ENCODE peak calls at places on chromosomes 7 and 10, in four cellular contexts. T, K, Q and G are unnamed samples.

GRCh38 chr7:79868010-79868409 is 266.6 kb upstream of the GNAI1 start:
- DNase-seq in T (no peak), K (no peak), Q (no peak), G (no peak)

GRCh38 chr7:129657363-129657762 is 45.8 kb downstream of the NRF1 start:
- DNase-seq in T (no peak), K (no peak), Q (peak), G (no peak)

GRCh38 chr10:124693801-124694416 is 50.3 kb downstream of the FAM53B start:
- DNase-seq in T (no peak), K (no peak), Q (no peak), G (no peak)

GRCh38 chr7:112204072-112204775 is 2.0 kb downstream of the DOCK4 start:
- DNase-seq in T (no peak), K (no peak), Q (peak), G (no peak)

GRCh38 chr7:39527951-39528350 is 38.3 kb upstream of the YAE1 start:
- DNase-seq in T (no peak), K (no peak), Q (no peak), G (no peak)

GRCh38 chr7:76364198-76364584 is 5.4 kb upstream of the YWHAG start:
- DNase-seq in T (peak), K (no peak), Q (peak), G (no peak)

GRCh38 chr10:77794256-77795142 is 132.1 kb downstream of the DLG5 start:
- DNase-seq in T (no peak), K (no peak), Q (no peak), G (no peak)

GRCh38 chr7:96449094-96449493 is 127.2 kb upstream of the SLC25A13 start:
- DNase-seq in T (no peak), K (no peak), Q (no peak), G (no peak)

GRCh38 chr10:75293456-75293840 is 57.7 kb upstream of the COMTD1 start:
- DNase-seq in T (no peak), K (no peak), Q (no peak), G (no peak)

GRCh38 chr10:92047215-92047614 is 123.6 kb downstream of the BTAF1 start:
- DNase-seq in T (no peak), K (no peak), Q (no peak), G (no peak)

GRCh38 chr7:158824028-158824427 is 5.3 kb downstream of the ESYT2 start:
- DNase-seq in T (no peak), K (peak), Q (no peak), G (no peak)

GRCh38 chr7:84490661-84491060 is 296.1 kb upstream of the SEMA3A start:
- DNase-seq in T (peak), K (no peak), Q (no peak), G (no peak)
- TF ChIP-seq CTCF in T (peak), K (no peak), Q (no peak), G (peak)

GRCh38 chr7:3301472-3301778 is 373 bp downstream of the SDK1 start:
- DNase-seq in T (no peak), K (peak), Q (no peak), G (no peak)

GRCh38 chr7:3300221-3300650 is 816 bp upstream of the SDK1 start:
- DNase-seq in T (no peak), K (no peak), Q (no peak), G (no peak)

GRCh38 chr7:3302681-3303320 is 1.7 kb downstream of the SDK1 start:
- DNase-seq in T (no peak), K (no peak), Q (no peak), G (no peak)

GRCh38 chr7:3300651-3301471 is at the start of gene SDK1:
- DNase-seq in T (peak), K (peak), Q (peak), G (peak)

DNA sequence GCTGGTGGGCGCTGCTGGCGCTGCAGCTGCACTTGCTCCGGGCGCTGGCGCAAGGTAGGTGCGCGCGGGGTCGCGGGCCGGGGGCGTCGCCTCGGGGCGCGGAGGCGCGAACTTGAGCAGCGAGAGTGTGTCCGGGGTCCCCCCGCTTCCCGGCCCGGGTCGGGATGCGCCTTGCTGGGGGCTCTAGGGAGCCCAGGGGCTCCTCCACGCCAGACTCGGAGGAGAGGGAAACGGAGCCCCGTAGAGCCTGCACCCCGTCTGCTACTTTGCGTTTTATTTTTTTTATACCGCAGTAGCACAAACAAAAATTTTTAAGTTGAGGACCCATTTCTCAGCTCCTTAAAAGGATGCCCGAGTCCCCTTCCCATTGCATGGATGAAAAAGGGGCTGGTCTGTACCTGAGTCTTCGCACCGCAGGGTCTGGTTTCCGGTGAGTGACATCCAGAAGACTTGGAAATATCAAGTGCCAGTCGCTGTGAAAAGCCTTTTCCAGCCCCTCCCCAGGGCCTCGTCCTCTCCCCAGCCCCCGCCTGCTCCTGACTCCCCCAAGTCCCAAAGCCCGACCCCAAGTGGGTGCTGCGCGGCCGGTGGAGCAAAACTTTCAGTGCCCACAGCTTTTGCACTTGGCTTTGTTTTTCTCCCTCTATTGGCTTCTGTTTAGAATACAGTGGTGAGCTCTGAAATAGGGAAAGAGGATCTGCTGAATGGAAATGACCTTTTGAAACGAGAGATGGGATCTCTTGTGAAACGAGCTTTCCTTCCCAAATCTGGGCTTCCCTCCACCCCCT is 973 bp downstream of the SDK1 start:
- DNase-seq in T (no peak), K (peak), Q (no peak), G (no peak)
- TF ChIP-seq CTCF in T (no peak), K (no peak), Q (no peak), G (no peak)

GRCh38 chr10:19815036-19815435 is 1.2 kb upstream of the PLXDC2 start:
- DNase-seq in T (no peak), K (no peak), Q (peak), G (no peak)

GRCh38 chr10:19816420-19817250 is at the start of gene PLXDC2:
- DNase-seq in T (peak), K (peak), Q (peak), G (peak)

GRCh38 chr10:19815478-19816419 is 483 bp upstream of the PLXDC2 start:
- DNase-seq in T (peak), K (peak), Q (peak), G (peak)

GRCh38 chr10:19819419-19820033 is 3.3 kb downstream of the PLXDC2 start:
- DNase-seq in T (peak), K (peak), Q (peak), G (no peak)

GRCh38 chr10:19817251-19818046 is 1.2 kb downstream of the PLXDC2 start:
- DNase-seq in T (no peak), K (peak), Q (peak), G (peak)
- TF ChIP-seq CTCF in T (peak), K (no peak), Q (peak), G (no peak)

DNA sequence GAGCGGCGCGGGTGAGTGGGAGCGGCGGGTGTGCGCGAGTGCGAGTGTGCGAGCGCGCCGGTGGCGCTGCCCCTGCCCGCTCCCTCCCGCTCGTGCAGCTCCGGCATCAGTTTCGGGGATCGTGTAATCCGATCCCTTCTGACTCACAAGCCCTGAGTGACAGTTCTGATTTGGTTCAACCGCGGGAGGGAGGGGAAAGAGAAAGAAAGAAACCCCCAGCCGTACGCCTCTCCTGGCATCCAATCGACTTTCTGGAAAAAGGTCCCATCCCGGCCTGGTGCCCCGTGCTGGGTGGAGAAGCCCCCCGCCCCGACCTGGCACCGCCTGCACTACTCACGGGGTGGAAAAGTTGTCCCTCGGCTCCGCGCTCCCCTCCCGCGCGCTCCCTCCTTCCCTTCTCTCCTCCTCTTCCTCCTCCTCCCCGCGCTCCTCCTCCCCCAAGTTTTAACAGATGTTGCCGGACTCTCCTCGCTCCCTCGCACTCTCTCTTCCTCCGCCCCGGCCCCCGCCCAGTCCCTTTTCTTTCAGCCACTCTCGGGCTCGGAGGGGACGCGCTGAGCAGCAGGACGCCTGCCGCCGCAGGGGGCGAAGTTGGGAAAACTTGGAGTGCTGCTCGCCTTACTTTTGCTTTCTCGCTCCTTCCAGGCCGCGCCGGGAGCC is at the start of gene GLI3:
- DNase-seq in T (peak), K (peak), Q (peak), G (peak)
- TF ChIP-seq CTCF in T (no peak), K (no peak), Q (peak), G (no peak)

GRCh38 chr7:45573199-45573598 is 969 bp upstream of the ADCY1 start:
- DNase-seq in T (no peak), K (no peak), Q (no peak), G (no peak)

GRCh38 chr7:45575501-45576248 is 1.5 kb downstream of the ADCY1 start:
- DNase-seq in T (no peak), K (no peak), Q (no peak), G (no peak)

GRCh38 chr7:45573636-45574470 is at the start of gene ADCY1:
- DNase-seq in T (no peak), K (peak), Q (no peak), G (peak)

GRCh38 chr7:45576249-45576929 is 2.2 kb downstream of the ADCY1 start:
- DNase-seq in T (no peak), K (no peak), Q (no peak), G (no peak)

DNA sequence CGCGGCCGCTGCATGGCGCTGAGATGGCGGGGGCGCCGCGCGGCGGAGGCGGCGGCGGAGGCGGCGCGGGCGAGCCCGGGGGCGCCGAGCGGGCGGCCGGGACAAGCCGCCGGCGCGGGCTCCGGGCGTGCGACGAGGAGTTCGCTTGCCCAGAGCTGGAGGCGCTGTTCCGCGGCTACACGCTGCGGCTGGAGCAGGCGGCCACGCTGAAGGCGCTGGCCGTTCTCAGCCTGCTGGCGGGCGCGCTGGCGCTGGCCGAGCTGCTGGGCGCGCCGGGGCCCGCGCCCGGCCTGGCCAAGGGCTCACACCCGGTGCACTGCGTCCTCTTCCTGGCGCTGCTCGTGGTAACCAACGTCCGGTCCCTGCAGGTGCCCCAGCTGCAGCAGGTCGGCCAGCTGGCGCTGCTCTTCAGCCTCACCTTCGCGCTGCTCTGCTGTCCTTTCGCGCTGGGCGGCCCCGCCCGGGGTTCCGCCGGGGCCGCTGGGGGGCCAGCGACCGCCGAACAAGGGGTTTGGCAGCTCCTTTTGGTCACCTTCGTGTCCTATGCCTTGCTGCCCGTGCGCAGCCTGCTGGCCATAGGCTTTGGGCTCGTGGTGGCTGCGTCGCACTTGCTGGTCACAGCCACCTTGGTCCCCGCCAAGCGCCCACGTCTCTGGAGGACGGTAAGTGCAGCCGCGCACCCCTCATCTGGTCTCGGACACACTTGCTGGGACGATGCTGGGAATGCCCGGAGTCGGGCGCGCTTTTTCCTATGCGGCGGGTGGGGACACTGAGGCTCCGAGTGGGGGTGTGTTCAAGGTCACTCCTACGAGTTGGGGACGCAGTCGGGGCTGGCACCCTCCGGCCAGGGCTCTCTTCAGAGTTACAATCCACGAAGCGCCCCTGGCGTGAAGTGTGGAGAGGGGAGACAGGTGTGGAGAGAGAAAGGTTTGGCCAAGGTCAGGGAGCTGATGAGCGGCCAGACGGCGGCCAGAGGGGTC is 643 bp downstream of the ADCY1 start:
- DNase-seq in T (no peak), K (peak), Q (peak), G (peak)
- TF ChIP-seq CTCF in T (no peak), K (no peak), Q (no peak), G (no peak)

DNA sequence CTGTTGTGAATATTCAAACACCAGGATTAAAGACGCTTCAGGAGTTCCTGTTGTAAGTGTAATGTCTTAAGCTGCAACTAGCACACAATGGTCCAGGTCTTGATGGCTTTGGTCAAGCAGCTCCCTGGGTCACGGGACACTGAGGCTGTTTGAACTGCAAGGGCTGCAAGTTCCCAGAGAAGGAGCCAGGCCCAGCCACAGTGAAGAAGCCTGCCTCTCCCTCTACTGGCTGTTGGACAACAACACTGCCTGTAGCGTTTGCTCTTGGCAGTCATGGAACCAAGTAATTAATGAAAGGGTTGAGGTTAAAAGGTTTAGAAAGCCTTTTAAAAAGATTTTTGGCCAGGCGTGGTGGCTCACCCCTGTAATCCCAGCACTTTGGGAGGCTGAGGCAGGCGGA is 31.9 kb upstream of the GUSB start:
- DNase-seq in T (no peak), K (no peak), Q (peak), G (no peak)
- TF ChIP-seq CTCF in T (no peak), K (no peak), Q (peak), G (no peak)

GRCh38 chr10:105691811-105692210 is 1050.7 kb downstream of the SORCS3 start:
- DNase-seq in T (peak), K (no peak), Q (peak), G (no peak)
- TF ChIP-seq CTCF in T (no peak), K (no peak), Q (peak), G (no peak)

GRCh38 chr7:115548756-115549155 is 481.8 kb downstream of the TFEC start:
- DNase-seq in T (no peak), K (no peak), Q (no peak), G (no peak)

DNA sequence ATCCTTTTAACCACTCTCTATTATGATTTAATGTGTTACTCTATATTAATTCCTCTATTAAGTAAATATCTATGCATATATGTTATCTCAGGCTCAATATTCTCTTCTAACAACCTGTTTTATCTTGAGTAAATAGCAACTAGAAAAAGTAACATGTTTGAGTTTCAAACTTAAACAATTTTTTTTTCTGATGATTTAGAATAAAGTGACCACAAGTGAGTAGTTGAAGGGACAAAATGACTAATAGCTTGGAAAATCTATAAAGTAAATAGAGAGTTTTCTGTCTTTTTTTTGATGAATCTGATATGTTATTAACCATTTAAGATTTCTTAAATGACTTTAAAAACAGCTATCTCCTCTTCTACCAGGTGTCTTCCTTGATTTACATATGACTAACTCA is 483.8 kb downstream of the TFEC start:
- DNase-seq in T (no peak), K (no peak), Q (no peak), G (no peak)
- TF ChIP-seq CTCF in T (no peak), K (no peak), Q (no peak), G (no peak)

GRCh38 chr10:63414481-63415260 is 51.1 kb downstream of the JMJD1C start:
- DNase-seq in T (no peak), K (no peak), Q (no peak), G (no peak)

GRCh38 chr10:63413429-63413828 is 52.3 kb downstream of the JMJD1C start:
- DNase-seq in T (no peak), K (no peak), Q (no peak), G (no peak)

GRCh38 chr10:63412304-63412703 is 53.5 kb downstream of the JMJD1C start:
- DNase-seq in T (no peak), K (no peak), Q (no peak), G (no peak)

GRCh38 chr10:63416376-63416775 is 49.4 kb downstream of the JMJD1C start:
- DNase-seq in T (no peak), K (no peak), Q (no peak), G (no peak)

GRCh38 chr10:63415635-63416244 is 50.0 kb downstream of the JMJD1C start:
- DNase-seq in T (no peak), K (no peak), Q (no peak), G (no peak)
- TF ChIP-seq CTCF in T (no peak), K (no peak), Q (no peak), G (no peak)

GRCh38 chr7:118239014-118239413 is 14.5 kb downstream of the ANKRD7 start:
- DNase-seq in T (no peak), K (no peak), Q (no peak), G (no peak)
- TF ChIP-seq CTCF in T (no peak), K (no peak), Q (no peak), G (no peak)